ENCODE peak calls at places on chromosomes 7 and 10, in eight cellular contexts. One of them, this sample, is unnamed.

GRCh38 chr10:19941206-19941880 is 125.1 kb downstream of the PLXDC2 start:
- DNase-seq in nephron progenitor cell: no peak
- DNase-seq in A549: no peak
- DNase-seq in HFFc6: no peak
- DNase-seq in HepG2: no peak
- DNase-seq in lower leg skin: no peak
- DNase-seq in AG10803: no peak
- DNase-seq in AG04449: no peak
- DNase-seq in this sample: no peak

GRCh38 chr10:24382596-24382978 is 173.6 kb downstream of the KIAA1217 start:
- DNase-seq in nephron progenitor cell: no peak
- DNase-seq in A549: no peak
- DNase-seq in HFFc6: no peak
- DNase-seq in HepG2: no peak
- DNase-seq in lower leg skin: no peak
- DNase-seq in AG10803: no peak
- DNase-seq in AG04449: no peak
- DNase-seq in this sample: no peak

GRCh38 chr7:107471292-107472070 is 1.6 kb downstream of the GPR22 start:
- DNase-seq in nephron progenitor cell: no peak
- DNase-seq in A549: no peak
- DNase-seq in HFFc6: no peak
- DNase-seq in HepG2: no peak
- DNase-seq in lower leg skin: no peak
- DNase-seq in AG10803: no peak
- DNase-seq in AG04449: no peak
- DNase-seq in this sample: no peak

GRCh38 chr10:122786269-122786668 is 59.4 kb downstream of the CUZD1 start:
- DNase-seq in nephron progenitor cell: peak
- DNase-seq in A549: peak
- DNase-seq in HFFc6: peak
- DNase-seq in HepG2: peak
- DNase-seq in lower leg skin: no peak
- DNase-seq in AG10803: peak
- DNase-seq in AG04449: no peak
- DNase-seq in this sample: peak

GRCh38 chr7:2233876-2234275 is 1.1 kb upstream of the MAD1L1 start:
- DNase-seq in nephron progenitor cell: no peak
- DNase-seq in A549: no peak
- DNase-seq in HFFc6: peak
- DNase-seq in HepG2: no peak
- DNase-seq in lower leg skin: no peak
- DNase-seq in AG10803: peak
- DNase-seq in AG04449: no peak
- DNase-seq in this sample: no peak

GRCh38 chr7:2411815-2412586 is 8.6 kb downstream of the CHST12 start:
- DNase-seq in nephron progenitor cell: no peak
- DNase-seq in A549: peak
- DNase-seq in HFFc6: no peak
- DNase-seq in HepG2: peak
- DNase-seq in lower leg skin: no peak
- DNase-seq in AG10803: no peak
- DNase-seq in AG04449: no peak
- DNase-seq in this sample: no peak

GRCh38 chr7:135775230-135775629 is 26.6 kb upstream of the FAM180A start:
- DNase-seq in nephron progenitor cell: no peak
- DNase-seq in A549: no peak
- DNase-seq in HFFc6: no peak
- DNase-seq in HepG2: no peak
- DNase-seq in lower leg skin: no peak
- DNase-seq in AG10803: peak
- DNase-seq in AG04449: no peak
- DNase-seq in this sample: no peak

GRCh38 chr7:91852263-91852741 is 28.2 kb downstream of the MTERF1 start:
- DNase-seq in nephron progenitor cell: no peak
- DNase-seq in A549: peak
- DNase-seq in HFFc6: peak
- DNase-seq in HepG2: peak
- DNase-seq in lower leg skin: no peak
- DNase-seq in AG10803: peak
- DNase-seq in AG04449: no peak
- DNase-seq in this sample: peak

GRCh38 chr7:81367335-81367801 is 402.5 kb downstream of the HGF start:
- DNase-seq in nephron progenitor cell: no peak
- DNase-seq in A549: no peak
- DNase-seq in HFFc6: peak
- DNase-seq in HepG2: no peak
- DNase-seq in lower leg skin: peak
- DNase-seq in AG10803: peak
- DNase-seq in AG04449: peak
- DNase-seq in this sample: peak

GRCh38 chr7:75830978-75831377 is 17.4 kb upstream of the CCL24 start:
- DNase-seq in nephron progenitor cell: no peak
- DNase-seq in A549: no peak
- DNase-seq in HFFc6: no peak
- DNase-seq in HepG2: no peak
- DNase-seq in lower leg skin: no peak
- DNase-seq in AG10803: no peak
- DNase-seq in AG04449: no peak
- DNase-seq in this sample: no peak

GRCh38 chr7:101650579-101651081 is 21.5 kb upstream of the MYL10 start:
- DNase-seq in nephron progenitor cell: no peak
- DNase-seq in A549: no peak
- DNase-seq in HFFc6: no peak
- DNase-seq in HepG2: no peak
- DNase-seq in lower leg skin: no peak
- DNase-seq in AG10803: no peak
- DNase-seq in AG04449: no peak
- DNase-seq in this sample: no peak

GRCh38 chr7:148669907-148670306 is 28.8 kb upstream of the CUL1 start:
- DNase-seq in nephron progenitor cell: no peak
- DNase-seq in A549: no peak
- DNase-seq in HFFc6: no peak
- DNase-seq in HepG2: no peak
- DNase-seq in lower leg skin: no peak
- DNase-seq in AG10803: no peak
- DNase-seq in AG04449: no peak
- DNase-seq in this sample: peak

GRCh38 chr10:128606041-128606440 is 479.8 kb upstream of the MKI67 start:
- DNase-seq in nephron progenitor cell: no peak
- DNase-seq in A549: no peak
- DNase-seq in HFFc6: no peak
- DNase-seq in HepG2: no peak
- DNase-seq in lower leg skin: no peak
- DNase-seq in AG10803: no peak
- DNase-seq in AG04449: no peak
- DNase-seq in this sample: peak

DNA sequence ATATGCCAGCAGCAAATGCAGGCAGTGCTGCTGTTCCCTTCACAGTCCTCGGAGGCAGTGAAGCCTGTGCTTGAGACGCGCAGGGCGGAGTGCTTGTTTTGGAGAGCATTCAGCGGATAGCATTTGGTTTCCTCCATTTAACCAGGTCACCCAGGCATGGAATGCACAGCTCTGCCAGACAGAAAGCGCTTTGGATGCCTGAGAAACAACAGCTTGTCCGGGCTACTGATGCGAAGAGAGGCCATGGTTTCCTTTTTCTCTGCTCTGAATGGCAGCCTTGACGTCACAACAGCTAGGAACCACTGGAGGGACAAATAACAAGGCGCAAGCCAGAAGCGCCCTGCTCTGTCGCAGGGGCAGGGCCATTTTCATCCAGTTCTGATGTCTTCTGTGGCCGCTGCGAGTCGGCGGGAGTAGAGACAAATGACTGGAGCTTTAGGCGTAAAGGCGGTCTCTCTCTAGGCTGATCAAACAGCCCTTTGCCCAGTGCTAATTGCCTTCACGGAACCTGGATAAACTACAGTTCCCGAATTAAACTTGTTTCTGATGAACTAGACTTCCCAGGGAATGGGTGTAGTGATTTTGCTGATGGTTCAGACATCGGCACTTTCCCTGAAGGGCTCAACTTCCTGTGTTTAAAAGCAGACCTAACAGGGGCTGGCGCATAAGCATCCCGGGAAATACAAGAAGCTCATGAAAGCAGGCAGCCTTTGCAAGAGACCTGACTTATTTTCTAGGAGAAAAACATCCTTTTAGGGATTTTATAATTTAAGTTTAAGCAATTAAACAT is 187.6 kb upstream of the KLF14 start:
- DNase-seq in nephron progenitor cell: peak
- DNase-seq in A549: no peak
- DNase-seq in HFFc6: no peak
- DNase-seq in HepG2: no peak
- DNase-seq in lower leg skin: no peak
- DNase-seq in AG10803: peak
- DNase-seq in AG04449: no peak
- DNase-seq in this sample: no peak
- TF ChIP-seq CTCF in nephron progenitor cell: no peak
- TF ChIP-seq CTCF in A549: no peak
- TF ChIP-seq CTCF in HFFc6: no peak
- TF ChIP-seq CTCF in HepG2: no peak
- TF ChIP-seq CTCF in lower leg skin: no peak
- TF ChIP-seq CTCF in AG10803: no peak
- TF ChIP-seq CTCF in AG04449: no peak
- TF ChIP-seq CTCF in this sample: no peak

GRCh38 chr10:97686962-97687784 is at the start of gene AVPI1:
- DNase-seq in nephron progenitor cell: peak
- DNase-seq in A549: peak
- DNase-seq in HFFc6: peak
- DNase-seq in HepG2: peak
- DNase-seq in lower leg skin: peak
- DNase-seq in AG10803: peak
- DNase-seq in AG04449: peak
- DNase-seq in this sample: peak

GRCh38 chr10:97684866-97685394 is 2.1 kb downstream of the AVPI1 start:
- DNase-seq in nephron progenitor cell: no peak
- DNase-seq in A549: no peak
- DNase-seq in HFFc6: peak
- DNase-seq in HepG2: peak
- DNase-seq in lower leg skin: no peak
- DNase-seq in AG10803: no peak
- DNase-seq in AG04449: no peak
- DNase-seq in this sample: no peak

GRCh38 chr10:97683556-97684357 is 3.3 kb downstream of the AVPI1 start:
- DNase-seq in nephron progenitor cell: no peak
- DNase-seq in A549: peak
- DNase-seq in HFFc6: peak
- DNase-seq in HepG2: no peak
- DNase-seq in lower leg skin: no peak
- DNase-seq in AG10803: peak
- DNase-seq in AG04449: no peak
- DNase-seq in this sample: peak

GRCh38 chr10:97686301-97686961 is 610 bp downstream of the AVPI1 start:
- DNase-seq in nephron progenitor cell: no peak
- DNase-seq in A549: peak
- DNase-seq in HFFc6: no peak
- DNase-seq in HepG2: no peak
- DNase-seq in lower leg skin: no peak
- DNase-seq in AG10803: no peak
- DNase-seq in AG04449: no peak
- DNase-seq in this sample: no peak

GRCh38 chr10:97685395-97685958 is 1.6 kb downstream of the AVPI1 start:
- DNase-seq in nephron progenitor cell: no peak
- DNase-seq in A549: peak
- DNase-seq in HFFc6: peak
- DNase-seq in HepG2: peak
- DNase-seq in lower leg skin: peak
- DNase-seq in AG10803: no peak
- DNase-seq in AG04449: no peak
- DNase-seq in this sample: peak
- TF ChIP-seq CTCF in nephron progenitor cell: peak
- TF ChIP-seq CTCF in A549: no peak
- TF ChIP-seq CTCF in HFFc6: peak
- TF ChIP-seq CTCF in HepG2: peak
- TF ChIP-seq CTCF in lower leg skin: no peak
- TF ChIP-seq CTCF in AG10803: peak
- TF ChIP-seq CTCF in AG04449: peak
- TF ChIP-seq CTCF in this sample: peak

GRCh38 chr10:114726820-114727271 is 68.8 kb upstream of the ABLIM1 start:
- DNase-seq in nephron progenitor cell: no peak
- DNase-seq in A549: no peak
- DNase-seq in HFFc6: no peak
- DNase-seq in HepG2: no peak
- DNase-seq in lower leg skin: no peak
- DNase-seq in AG10803: no peak
- DNase-seq in AG04449: no peak
- DNase-seq in this sample: no peak
- TF ChIP-seq CTCF in nephron progenitor cell: no peak
- TF ChIP-seq CTCF in A549: no peak
- TF ChIP-seq CTCF in HFFc6: no peak
- TF ChIP-seq CTCF in HepG2: no peak
- TF ChIP-seq CTCF in lower leg skin: no peak
- TF ChIP-seq CTCF in AG10803: no peak
- TF ChIP-seq CTCF in AG04449: no peak
- TF ChIP-seq CTCF in this sample: no peak

GRCh38 chr10:47269294-47269693 is 30.7 kb upstream of the GDF10 start:
- DNase-seq in nephron progenitor cell: no peak
- DNase-seq in A549: no peak
- DNase-seq in HFFc6: no peak
- DNase-seq in HepG2: no peak
- DNase-seq in lower leg skin: no peak
- DNase-seq in AG10803: no peak
- DNase-seq in AG04449: no peak
- DNase-seq in this sample: no peak
- TF ChIP-seq CTCF in nephron progenitor cell: peak
- TF ChIP-seq CTCF in A549: no peak
- TF ChIP-seq CTCF in HFFc6: peak
- TF ChIP-seq CTCF in HepG2: peak
- TF ChIP-seq CTCF in lower leg skin: no peak
- TF ChIP-seq CTCF in AG10803: no peak
- TF ChIP-seq CTCF in AG04449: no peak
- TF ChIP-seq CTCF in this sample: no peak

DNA sequence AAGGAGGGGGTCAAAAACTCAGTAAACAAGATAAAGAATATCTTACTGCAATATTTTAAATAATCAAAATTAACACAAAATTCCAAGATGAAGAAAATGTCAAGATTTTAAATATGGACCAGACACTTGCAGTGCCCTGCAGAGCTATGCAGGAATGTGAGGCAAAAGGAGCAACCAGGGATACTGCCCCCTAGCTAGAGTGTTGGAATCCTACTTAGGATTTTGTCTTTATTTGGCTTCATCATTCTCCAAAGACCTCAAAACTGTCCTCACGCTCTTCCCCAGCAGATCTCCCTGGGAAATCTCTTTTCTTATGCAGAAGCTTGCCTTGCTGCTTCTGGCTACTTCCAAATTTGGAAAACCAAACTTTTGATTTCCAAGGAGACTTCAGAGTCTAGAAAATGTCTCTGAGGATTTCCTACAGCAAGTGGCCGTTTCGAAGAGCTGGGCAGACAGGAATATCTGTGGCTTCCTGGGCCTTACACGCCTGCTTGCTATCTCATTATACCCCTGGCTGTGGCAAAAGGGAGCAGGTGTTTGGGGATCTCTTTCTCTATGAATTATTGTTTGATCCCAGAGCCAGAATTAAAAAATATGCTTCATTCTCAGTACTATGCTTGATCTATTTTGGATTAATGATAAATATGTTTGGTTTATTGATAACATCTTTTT is 232.2 kb upstream of the BMPER start:
- DNase-seq in nephron progenitor cell: no peak
- DNase-seq in A549: no peak
- DNase-seq in HFFc6: no peak
- DNase-seq in HepG2: no peak
- DNase-seq in lower leg skin: no peak
- DNase-seq in AG10803: no peak
- DNase-seq in AG04449: no peak
- DNase-seq in this sample: no peak
- TF ChIP-seq CTCF in nephron progenitor cell: no peak
- TF ChIP-seq CTCF in A549: no peak
- TF ChIP-seq CTCF in HFFc6: peak
- TF ChIP-seq CTCF in HepG2: no peak
- TF ChIP-seq CTCF in lower leg skin: no peak
- TF ChIP-seq CTCF in AG10803: no peak
- TF ChIP-seq CTCF in AG04449: no peak
- TF ChIP-seq CTCF in this sample: peak

GRCh38 chr7:38411404-38411803 is 138.0 kb upstream of the TARP start:
- DNase-seq in nephron progenitor cell: no peak
- DNase-seq in A549: peak
- DNase-seq in HFFc6: no peak
- DNase-seq in HepG2: peak
- DNase-seq in lower leg skin: no peak
- DNase-seq in AG10803: peak
- DNase-seq in AG04449: no peak
- DNase-seq in this sample: peak
- TF ChIP-seq CTCF in nephron progenitor cell: no peak
- TF ChIP-seq CTCF in A549: no peak
- TF ChIP-seq CTCF in HFFc6: peak
- TF ChIP-seq CTCF in HepG2: no peak
- TF ChIP-seq CTCF in lower leg skin: no peak
- TF ChIP-seq CTCF in AG10803: no peak
- TF ChIP-seq CTCF in AG04449: peak
- TF ChIP-seq CTCF in this sample: peak